ENCODE peak calls at places on chromosome 9, in five cellular contexts. L is psoas muscle, W is tibial nerve, Q is SJSA1, C is transverse colon. P is an unnamed sample. For H3K36me3, the result is how much of the 10 kb centered on the place peaks cover.

GRCh38 chr9:78131969-78132687 is 100.5 kb upstream of the GNAQ start:
- DNase-seq in L (no peak), W (no peak), Q (no peak), C (no peak), P (no peak)

GRCh38 chr9:22817181-22817580 is 370.6 kb downstream of the DMRTA1 start:
- DNase-seq in L (no peak), W (no peak), Q (no peak), C (no peak), P (peak)

GRCh38 chr9:86354882-86355399 is 731 bp upstream of the TUT7 start:
- DNase-seq in L (no peak), W (no peak), Q (no peak), C (no peak), P (no peak)

GRCh38 chr9:95284152-95284551 is 33.4 kb downstream of the FANCC start:
- DNase-seq in L (no peak), W (no peak), Q (no peak), C (no peak), P (no peak)

GRCh38 chr9:95055851-95056551 is 261.5 kb downstream of the FANCC start:
- DNase-seq in L (peak), W (no peak), Q (peak), C (no peak), P (no peak)

GRCh38 chr9:81787747-81788632 is 98.6 kb upstream of the TLE1 start:
- DNase-seq in L (peak), W (no peak), Q (peak), C (peak), P (peak)

GRCh38 chr9:114149765-114150340 is 5.5 kb upstream of the COL27A1 start:
- DNase-seq in L (no peak), W (no peak), Q (no peak), C (no peak), P (no peak)

GRCh38 chr9:80501635-80502034 is 929.9 kb downstream of the TLE4 start:
- DNase-seq in L (no peak), W (no peak), Q (no peak), C (no peak), P (peak)

GRCh38 chr9:120210301-120210700 is 369.7 kb downstream of the CDK5RAP2 start:
- DNase-seq in L (no peak), W (no peak), Q (no peak), C (no peak), P (no peak)

GRCh38 chr9:27273186-27273585 is 23.8 kb downstream of the EQTN start:
- DNase-seq in L (no peak), W (no peak), Q (no peak), C (no peak), P (no peak)

GRCh38 chr9:11722957-11723356 is 970.2 kb upstream of the TYRP1 start:
- DNase-seq in L (no peak), W (no peak), Q (no peak), C (no peak), P (no peak)

GRCh38 chr9:72997387-72997995 is 44.6 kb upstream of the ALDH1A1 start:
- DNase-seq in L (no peak), W (no peak), Q (no peak), C (no peak), P (no peak)

GRCh38 chr9:90433398-90433890 is 209.2 kb downstream of the DIRAS2 start:
- DNase-seq in L (no peak), W (no peak), Q (no peak), C (no peak), P (peak)

GRCh38 chr9:36833954-36834353 is 200.1 kb downstream of the PAX5 start:
- DNase-seq in L (no peak), W (no peak), Q (no peak), C (no peak), P (no peak)

GRCh38 chr9:108645520-108645919 is 210.3 kb downstream of the ACTL7B start:
- DNase-seq in L (no peak), W (no peak), Q (no peak), C (no peak), P (no peak)

GRCh38 chr9:73202992-73203391 is 51.3 kb downstream of the ANXA1 start:
- DNase-seq in L (no peak), W (no peak), Q (no peak), C (no peak), P (no peak)

GRCh38 chr9:114910541-114910940 is 19.9 kb downstream of the TNFSF8 start:
- DNase-seq in L (no peak), W (no peak), Q (no peak), C (no peak), P (no peak)

GRCh38 chr9:112341741-112342140 is 8.3 kb upstream of the PTBP3 start:
- DNase-seq in L (no peak), W (no peak), Q (peak), C (no peak), P (peak)

GRCh38 chr9:77957652-77958051 is 74.0 kb downstream of the GNAQ start:
- DNase-seq in L (no peak), W (no peak), Q (no peak), C (no peak), P (no peak)

GRCh38 chr9:1726993-1727759 is 288.0 kb upstream of the SMARCA2 start:
- DNase-seq in L (no peak), W (no peak), Q (no peak), C (no peak), P (no peak)

GRCh38 chr9:36145970-36146369 is 9.4 kb downstream of the GLIPR2 start:
- DNase-seq in L (no peak), W (no peak), Q (no peak), C (no peak), P (no peak)

GRCh38 chr9:77933019-77933418 is 98.6 kb downstream of the GNAQ start:
- DNase-seq in L (no peak), W (no peak), Q (no peak), C (no peak), P (no peak)

GRCh38 chr9:127796899-127797370 is 5.7 kb upstream of the FPGS start:
- DNase-seq in L (no peak), W (no peak), Q (no peak), C (no peak), P (no peak)

GRCh38 chr9:100440071-100440470 is 13.1 kb downstream of the MSANTD3 start:
- DNase-seq in L (peak), W (no peak), Q (no peak), C (no peak), P (no peak)

GRCh38 chr9:79210541-79211243 is 361.1 kb upstream of the TLE4 start:
- DNase-seq in L (no peak), W (no peak), Q (no peak), C (no peak), P (no peak)

GRCh38 chr9:764986-765385 is 76.5 kb upstream of the DMRT1 start:
- DNase-seq in L (no peak), W (no peak), Q (no peak), C (no peak), P (no peak)

GRCh38 chr9:113361304-113362018 is 12.1 kb downstream of the BSPRY start:
- DNase-seq in L (no peak), W (no peak), Q (no peak), C (no peak), P (no peak)

GRCh38 chr9:113139225-113139829 is 11.5 kb upstream of the SLC31A2 start:
- DNase-seq in L (no peak), W (no peak), Q (no peak), C (no peak), P (no peak)

GRCh38 chr9:129944501-129945116 is 98.4 kb downstream of the FNBP1 start:
- DNase-seq in L (no peak), W (no peak), Q (no peak), C (no peak), P (no peak)

GRCh38 chr9:90964101-90965020 is 162.7 kb downstream of the SYK start:
- DNase-seq in L (no peak), W (no peak), Q (no peak), C (peak), P (no peak)

GRCh38 chr9:6006968-6007769 is 8.3 kb downstream of the RANBP6 start:
- DNase-seq in L (peak), W (peak), Q (peak), C (peak), P (peak)

GRCh38 chr9:76866689-76867088 is 39.2 kb downstream of the PRUNE2 start:
- DNase-seq in L (no peak), W (no peak), Q (peak), C (no peak), P (peak)

GRCh38 chr9:466749-467148 is 252.1 kb downstream of the DOCK8 start:
- DNase-seq in L (no peak), W (no peak), Q (no peak), C (no peak), P (no peak)

GRCh38 chr9:91515074-91515687 is 91.5 kb upstream of the NFIL3 start:
- DNase-seq in L (no peak), W (no peak), Q (peak), C (no peak), P (peak)

GRCh38 chr9:72255546-72255925 is 106.3 kb downstream of the GDA start:
- DNase-seq in L (no peak), W (no peak), Q (no peak), C (no peak), P (no peak)

GRCh38 chr9:3498691-3499090 is 27.1 kb downstream of the RFX3 start:
- DNase-seq in L (no peak), W (no peak), Q (no peak), C (no peak), P (peak)

GRCh38 chr9:115013998-115014397 is 83.6 kb upstream of the TNFSF8 start:
- DNase-seq in L (peak), W (no peak), Q (peak), C (peak), P (no peak)

GRCh38 chr9:16184964-16185646 is 632.3 kb downstream of the CCDC171 start:
- DNase-seq in L (no peak), W (no peak), Q (no peak), C (no peak), P (no peak)

GRCh38 chr9:21967169-21967568 is 27.0 kb downstream of the CDKN2A start:
- DNase-seq in L (no peak), W (no peak), Q (no peak), C (no peak), P (no peak)

GRCh38 chr9:124886866-124887492 is 25.0 kb downstream of the ARPC5L start:
- DNase-seq in L (peak), W (no peak), Q (no peak), C (no peak), P (no peak)

GRCh38 chr9:124886461-124886860 is 24.5 kb downstream of the ARPC5L start:
- DNase-seq in L (no peak), W (no peak), Q (no peak), C (no peak), P (no peak)

GRCh38 chr9:124885551-124885950 is 23.6 kb downstream of the ARPC5L start:
- DNase-seq in L (no peak), W (no peak), Q (no peak), C (no peak), P (no peak)

GRCh38 chr9:124889006-124889405 is 27.1 kb downstream of the ARPC5L start:
- DNase-seq in L (no peak), W (no peak), Q (no peak), C (no peak), P (no peak)

GRCh38 chr9:124887832-124888231 is 25.9 kb downstream of the ARPC5L start:
- DNase-seq in L (no peak), W (no peak), Q (no peak), C (no peak), P (no peak)
- H3K36me3 ChIP-seq in L (half or more), W (half or more), Q (under half), C (under half), P (under half)

GRCh38 chr9:14311940-14312572 is 1.9 kb downstream of the NFIB start:
- DNase-seq in L (no peak), W (no peak), Q (no peak), C (no peak), P (no peak)

GRCh38 chr9:14313951-14314423 is at the start of gene NFIB:
- DNase-seq in L (peak), W (peak), Q (peak), C (peak), P (no peak)

GRCh38 chr9:14313378-14313940 is 482 bp downstream of the NFIB start:
- DNase-seq in L (peak), W (no peak), Q (no peak), C (peak), P (no peak)

GRCh38 chr9:14314424-14314928 is 535 bp upstream of the NFIB start:
- DNase-seq in L (peak), W (peak), Q (peak), C (peak), P (no peak)

GRCh38 chr9:14312721-14313377 is 1.1 kb downstream of the NFIB start:
- DNase-seq in L (peak), W (no peak), Q (no peak), C (peak), P (no peak)
- H3K4me3 ChIP-seq in L (peak), W (peak), Q (peak), C (peak), P (peak)

DNA sequence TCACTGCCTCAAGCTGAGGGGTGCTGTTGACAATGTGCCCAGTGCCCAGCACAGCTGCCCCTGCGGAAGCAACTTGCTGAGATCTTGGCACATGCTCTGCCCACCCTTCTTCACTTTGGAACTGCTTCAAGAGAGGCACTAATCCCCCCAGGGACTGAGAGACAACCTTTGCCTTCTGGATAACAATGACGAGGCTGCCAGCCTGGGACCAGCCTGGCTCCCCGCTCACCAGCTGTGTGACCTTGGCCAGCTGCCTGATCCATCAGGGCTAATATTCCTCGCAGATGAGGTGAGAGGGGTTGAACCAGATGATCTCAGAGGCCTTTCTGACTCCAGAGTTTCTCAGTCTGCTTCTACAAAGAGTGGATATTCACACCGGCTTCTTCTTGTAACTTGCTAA is 81.0 kb downstream of the SHB start:
- DNase-seq in L (no peak), W (no peak), Q (no peak), C (no peak), P (no peak)
- H3K36me3 ChIP-seq in L (under half), W (under half), Q (under half), C (under half), P (under half)

GRCh38 chr9:131407717-131408195 is 13.9 kb downstream of the PRRC2B start:
- DNase-seq in L (no peak), W (no peak), Q (no peak), C (peak), P (no peak)

GRCh38 chr9:131406567-131407436 is 12.9 kb downstream of the PRRC2B start:
- DNase-seq in L (no peak), W (no peak), Q (no peak), C (no peak), P (no peak)

GRCh38 chr9:131411719-131412681 is 18.1 kb downstream of the PRRC2B start:
- DNase-seq in L (no peak), W (no peak), Q (peak), C (no peak), P (no peak)

GRCh38 chr9:131410051-131410491 is 16.2 kb downstream of the PRRC2B start:
- DNase-seq in L (no peak), W (no peak), Q (no peak), C (no peak), P (no peak)

GRCh38 chr9:131409458-131409992 is 15.6 kb downstream of the PRRC2B start:
- DNase-seq in L (no peak), W (no peak), Q (no peak), C (no peak), P (no peak)
- H3K4me3 ChIP-seq in L (no peak), W (no peak), Q (no peak), C (no peak), P (no peak)

GRCh38 chr9:32404402-32404801 is 20.0 kb downstream of the ACO1 start:
- DNase-seq in L (no peak), W (no peak), Q (no peak), C (no peak), P (no peak)
- H3K36me3 ChIP-seq in L (under half), W (half or more), Q (under half), C (under half), P (under half)

GRCh38 chr9:69012690-69013403 is 1.1 kb downstream of the PRKACG start:
- DNase-seq in L (no peak), W (no peak), Q (no peak), C (no peak), P (no peak)
- H3K4me3 ChIP-seq in L (no peak), W (no peak), Q (no peak), C (no peak), P (no peak)

DNA sequence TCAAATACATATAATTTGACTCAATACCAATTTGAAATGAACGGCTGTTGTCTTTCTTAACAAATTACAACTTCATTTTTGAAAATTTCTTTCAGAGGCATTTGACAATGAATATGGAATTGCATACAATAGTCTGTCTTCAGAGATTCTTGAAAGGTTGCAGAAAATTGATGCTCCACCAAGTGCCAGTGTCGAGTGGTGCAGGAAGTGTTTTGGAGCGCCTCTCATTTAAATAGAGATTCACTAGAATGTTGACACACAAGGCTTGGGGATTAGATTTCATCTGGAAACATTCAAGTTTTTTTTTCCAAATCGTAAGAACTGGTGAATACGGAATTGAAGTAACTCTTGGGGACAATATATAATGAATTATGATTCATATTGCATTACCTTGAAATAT is 8.1 kb downstream of the RPS6 start:
- DNase-seq in L (no peak), W (no peak), Q (no peak), C (no peak), P (no peak)
- H3K36me3 ChIP-seq in L (half or more), W (half or more), Q (under half), C (under half), P (under half)

DNA sequence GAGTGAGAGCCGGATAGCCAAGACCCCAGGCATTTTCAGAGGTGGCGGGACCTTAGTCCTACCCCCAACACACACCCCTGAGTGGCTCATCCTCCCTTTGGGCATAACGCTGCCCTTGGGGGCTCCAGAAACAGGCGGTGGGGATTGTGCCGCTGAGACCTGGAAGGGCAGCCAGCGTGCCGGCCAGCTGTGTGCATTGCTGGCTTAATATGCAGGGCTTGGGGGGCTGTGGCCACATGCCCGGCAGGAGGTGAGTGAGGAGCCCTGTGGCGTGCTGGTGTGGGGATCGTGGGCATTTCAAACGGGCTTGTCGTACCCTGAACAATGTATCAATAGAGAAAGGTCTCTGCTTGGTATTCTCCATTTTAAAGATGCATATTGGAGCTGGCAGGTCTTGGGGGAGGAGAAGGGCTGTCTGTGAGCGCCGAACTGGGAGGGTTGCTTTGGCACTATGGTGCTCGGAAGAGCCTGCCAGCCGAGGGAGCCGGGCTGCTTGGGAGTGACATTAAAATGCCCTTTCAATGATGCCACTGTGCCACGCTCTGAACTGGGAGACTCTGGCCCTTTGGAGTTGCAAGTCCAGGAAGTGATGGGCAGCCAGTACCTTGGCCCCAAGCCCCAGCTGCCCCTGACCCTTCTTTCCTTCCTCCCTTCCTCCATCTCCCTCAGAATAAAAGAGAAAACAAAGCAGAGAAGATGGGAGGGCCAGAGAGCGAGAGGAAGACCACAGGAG is 11.2 kb upstream of the OLFM1 start:
- DNase-seq in L (no peak), W (no peak), Q (peak), C (no peak), P (no peak)
- H3K4me3 ChIP-seq in L (peak), W (peak), Q (no peak), C (peak), P (no peak)

GRCh38 chr9:132912131-132912530 is 32.3 kb downstream of the TSC1 start:
- DNase-seq in L (no peak), W (no peak), Q (no peak), C (no peak), P (no peak)
- H3K36me3 ChIP-seq in L (half or more), W (half or more), Q (half or more), C (under half), P (under half)